ENCODE peak calls at places on chromosomes 4 and X, in five cellular contexts. P, I, U, G and M are unnamed samples.

GRCh38 chrX:154739952-154740351 is 10.9 kb downstream of the GAB3 start:
- DNase-seq in P (no peak), I (no peak), U (no peak), G (no peak), M (no peak)

GRCh38 chrX:19303216-19303880 is 40.4 kb upstream of the PDHA1 start:
- DNase-seq in P (peak; percentile 33), I (no peak), U (no peak), G (peak; percentile 22), M (no peak)

GRCh38 chr4:5114911-5115310 is 63.6 kb downstream of the STK32B start:
- DNase-seq in P (no peak), I (no peak), U (no peak), G (peak; percentile 62), M (no peak)

GRCh38 chr4:70728096-70728495 is 6.3 kb downstream of the RUFY3 start:
- DNase-seq in P (no peak), I (no peak), U (no peak), G (no peak), M (no peak)

GRCh38 chr4:108058685-108059440 is 69.2 kb downstream of the HADH start:
- DNase-seq in P (no peak), I (no peak), U (no peak), G (peak; percentile 69), M (no peak)

GRCh38 chr4:68581382-68582338 is 5.5 kb upstream of the UGT2B17 start:
- DNase-seq in P (no peak), I (peak; percentile 73), U (no peak), G (peak; percentile 17), M (no peak)

GRCh38 chrX:48715066-48715465 is 18.5 kb downstream of the SUV39H1 start:
- DNase-seq in P (no peak), I (no peak), U (no peak), G (no peak), M (no peak)

GRCh38 chr4:56424697-56425514 is 10.5 kb downstream of the PPAT start:
- DNase-seq in P (no peak), I (no peak), U (no peak), G (no peak), M (no peak)

GRCh38 chr4:169270156-169270809 is 473 bp downstream of the SH3RF1 start:
- DNase-seq in P (peak; percentile 71), I (peak; percentile 74), U (no peak), G (peak; percentile 56), M (peak; percentile 75)

GRCh38 chrX:13147758-13148157 is 103.3 kb upstream of the FAM9C start:
- DNase-seq in P (no peak), I (no peak), U (no peak), G (no peak), M (no peak)

GRCh38 chrX:69501433-69501832 is 2.7 kb upstream of the NALF2 start:
- DNase-seq in P (no peak), I (no peak), U (no peak), G (peak; percentile 52), M (no peak)

GRCh38 chr4:38154251-38154650 is 194.1 kb downstream of the PTTG2 start:
- DNase-seq in P (no peak), I (no peak), U (no peak), G (no peak), M (no peak)

GRCh38 chr4:106149911-106150310 is 166.1 kb downstream of the TBCK start:
- DNase-seq in P (no peak), I (no peak), U (no peak), G (no peak), M (no peak)

GRCh38 chr4:125368161-125368560 is 53.4 kb downstream of the FAT4 start:
- DNase-seq in P (no peak), I (no peak), U (no peak), G (no peak), M (no peak)